ENCODE peak calls at places on chromosomes 16 and 17, in six cellular contexts. One of them, this sample, is unnamed.

GRCh38 chr17:29107933-29108805 is 65.2 kb downstream of the PIPOX start:
- DNase-seq in body of pancreas: peak; percentile 96
- DNase-seq in heart left ventricle: peak; percentile 63
- DNase-seq in HCT116: peak; percentile 22
- DNase-seq in IMR-90: no peak
- DNase-seq in esophagus muscularis mucosa: no peak
- DNase-seq in this sample: no peak

GRCh38 chr17:46139365-46140210 is 53.6 kb downstream of the KANSL1 start:
- DNase-seq in body of pancreas: no peak
- DNase-seq in heart left ventricle: no peak
- DNase-seq in HCT116: no peak
- DNase-seq in IMR-90: no peak
- DNase-seq in esophagus muscularis mucosa: no peak
- DNase-seq in this sample: no peak

GRCh38 chr16:69340095-69340644 is 598 bp downstream of the NIP7 start:
- DNase-seq in body of pancreas: no peak
- DNase-seq in heart left ventricle: no peak
- DNase-seq in HCT116: no peak
- DNase-seq in IMR-90: peak; percentile 24
- DNase-seq in esophagus muscularis mucosa: no peak
- DNase-seq in this sample: no peak

GRCh38 chr16:69033550-69033949 is 71.9 kb upstream of the HAS3 start:
- DNase-seq in body of pancreas: no peak
- DNase-seq in heart left ventricle: peak; percentile 24
- DNase-seq in HCT116: no peak
- DNase-seq in IMR-90: no peak
- DNase-seq in esophagus muscularis mucosa: no peak
- DNase-seq in this sample: no peak

GRCh38 chr17:21015564-21015963 is 27.2 kb downstream of the USP22 start:
- DNase-seq in body of pancreas: peak; percentile 7
- DNase-seq in heart left ventricle: no peak
- DNase-seq in HCT116: no peak
- DNase-seq in IMR-90: no peak
- DNase-seq in esophagus muscularis mucosa: no peak
- DNase-seq in this sample: no peak

GRCh38 chr17:34703533-34703932 is 124.2 kb downstream of the TMEM132E start:
- DNase-seq in body of pancreas: no peak
- DNase-seq in heart left ventricle: peak; percentile 25
- DNase-seq in HCT116: no peak
- DNase-seq in IMR-90: peak; percentile 43
- DNase-seq in esophagus muscularis mucosa: no peak
- DNase-seq in this sample: no peak

GRCh38 chr17:75767881-75768280 is 2.9 kb upstream of the GALK1 start:
- DNase-seq in body of pancreas: no peak
- DNase-seq in heart left ventricle: no peak
- DNase-seq in HCT116: no peak
- DNase-seq in IMR-90: no peak
- DNase-seq in esophagus muscularis mucosa: no peak
- DNase-seq in this sample: peak; percentile 16

GRCh38 chr17:39069114-39069756 is 82.2 kb downstream of the PLXDC1 start:
- DNase-seq in body of pancreas: peak; percentile 40
- DNase-seq in heart left ventricle: no peak
- DNase-seq in HCT116: no peak
- DNase-seq in IMR-90: peak; percentile 54
- DNase-seq in esophagus muscularis mucosa: no peak
- DNase-seq in this sample: no peak

GRCh38 chr17:21170829-21171228 is 43.1 kb downstream of the TMEM11 start:
- DNase-seq in body of pancreas: no peak
- DNase-seq in heart left ventricle: no peak
- DNase-seq in HCT116: no peak
- DNase-seq in IMR-90: no peak
- DNase-seq in esophagus muscularis mucosa: no peak
- DNase-seq in this sample: no peak

GRCh38 chr16:27730703-27731220 is 180.8 kb downstream of the KATNIP start:
- DNase-seq in body of pancreas: no peak
- DNase-seq in heart left ventricle: no peak
- DNase-seq in HCT116: no peak
- DNase-seq in IMR-90: no peak
- DNase-seq in esophagus muscularis mucosa: no peak
- DNase-seq in this sample: no peak

GRCh38 chr17:38428150-38428642 is at the start of gene ARHGAP23:
- DNase-seq in body of pancreas: peak; percentile 69
- DNase-seq in heart left ventricle: peak; percentile 82
- DNase-seq in HCT116: no peak
- DNase-seq in IMR-90: peak; percentile 72
- DNase-seq in esophagus muscularis mucosa: no peak
- DNase-seq in this sample: no peak

GRCh38 chr16:52254753-52255152 is 292.2 kb downstream of the TOX3 start:
- DNase-seq in body of pancreas: no peak
- DNase-seq in heart left ventricle: no peak
- DNase-seq in HCT116: no peak
- DNase-seq in IMR-90: no peak
- DNase-seq in esophagus muscularis mucosa: no peak
- DNase-seq in this sample: no peak
- H3K4me3 ChIP-seq in body of pancreas: no peak overlapping the region
- H3K4me3 ChIP-seq in heart left ventricle: no peak overlapping the region
- H3K4me3 ChIP-seq in HCT116: no peak overlapping the region
- H3K4me3 ChIP-seq in IMR-90: no peak overlapping the region
- H3K4me3 ChIP-seq in esophagus muscularis mucosa: no peak overlapping the region
- H3K4me3 ChIP-seq in this sample: no peak overlapping the region

GRCh38 chr16:66618588-66618987 is 14.1 kb downstream of the CMTM3 start:
- DNase-seq in body of pancreas: no peak
- DNase-seq in heart left ventricle: no peak
- DNase-seq in HCT116: peak; percentile 70
- DNase-seq in IMR-90: peak; percentile 98
- DNase-seq in esophagus muscularis mucosa: no peak
- DNase-seq in this sample: no peak
- H3K27ac ChIP-seq in body of pancreas: no peak overlapping the region
- H3K27ac ChIP-seq in heart left ventricle: no peak overlapping the region
- H3K27ac ChIP-seq in HCT116: peak overlapping the region; percentile 54
- H3K27ac ChIP-seq in IMR-90: peak overlapping the region; percentile 62
- H3K27ac ChIP-seq in esophagus muscularis mucosa: peak overlapping the region; percentile 34
- H3K27ac ChIP-seq in this sample: peak overlapping the region; percentile 68

GRCh38 chr16:70746708-70747424 is 54.1 kb downstream of the VAC14 start:
- DNase-seq in body of pancreas: peak; percentile 89
- DNase-seq in heart left ventricle: peak; percentile 63
- DNase-seq in HCT116: peak; percentile 75
- DNase-seq in IMR-90: peak; percentile 96
- DNase-seq in esophagus muscularis mucosa: peak; percentile 96
- DNase-seq in this sample: no peak
- TF ChIP-seq POLR2A in body of pancreas: no peak
- TF ChIP-seq POLR2A in heart left ventricle: no peak
- TF ChIP-seq POLR2A in HCT116: no peak
- TF ChIP-seq POLR2A in IMR-90: no peak
- TF ChIP-seq POLR2A in esophagus muscularis mucosa: no peak
- TF ChIP-seq POLR2A in this sample: no peak

GRCh38 chr17:78383725-78384471 is 5.4 kb downstream of the PGS1 start:
- DNase-seq in body of pancreas: peak; percentile 60
- DNase-seq in heart left ventricle: peak; percentile 68
- DNase-seq in HCT116: no peak
- DNase-seq in IMR-90: peak; percentile 100
- DNase-seq in esophagus muscularis mucosa: peak; percentile 95
- DNase-seq in this sample: peak; percentile 88
- H3K4me3 ChIP-seq in body of pancreas: no peak overlapping the region
- H3K4me3 ChIP-seq in heart left ventricle: no peak overlapping the region
- H3K4me3 ChIP-seq in HCT116: no peak overlapping the region
- H3K4me3 ChIP-seq in IMR-90: no peak overlapping the region
- H3K4me3 ChIP-seq in esophagus muscularis mucosa: no peak overlapping the region
- H3K4me3 ChIP-seq in this sample: no peak overlapping the region

GRCh38 chr17:31559647-31560501 is 168.4 kb downstream of the RAB11FIP4 start:
- DNase-seq in body of pancreas: peak; percentile 29
- DNase-seq in heart left ventricle: peak; percentile 30
- DNase-seq in HCT116: no peak
- DNase-seq in IMR-90: no peak
- DNase-seq in esophagus muscularis mucosa: no peak
- DNase-seq in this sample: no peak
- H3K27ac ChIP-seq in body of pancreas: peak overlapping the region; percentile 92
- H3K27ac ChIP-seq in heart left ventricle: peak overlapping the region; percentile 92
- H3K27ac ChIP-seq in HCT116: no peak overlapping the region
- H3K27ac ChIP-seq in IMR-90: peak overlapping the region; percentile 87
- H3K27ac ChIP-seq in esophagus muscularis mucosa: peak overlapping the region; percentile 90
- H3K27ac ChIP-seq in this sample: peak overlapping the region; percentile 88

GRCh38 chr16:84572096-84572495 is 45.8 kb downstream of the COTL1 start:
- DNase-seq in body of pancreas: no peak
- DNase-seq in heart left ventricle: no peak
- DNase-seq in HCT116: no peak
- DNase-seq in IMR-90: no peak
- DNase-seq in esophagus muscularis mucosa: no peak
- DNase-seq in this sample: no peak
- TF ChIP-seq POLR2A in body of pancreas: no peak
- TF ChIP-seq POLR2A in heart left ventricle: no peak
- TF ChIP-seq POLR2A in HCT116: no peak
- TF ChIP-seq POLR2A in IMR-90: no peak
- TF ChIP-seq POLR2A in esophagus muscularis mucosa: no peak
- TF ChIP-seq POLR2A in this sample: no peak

GRCh38 chr16:29736764-29737163 is 9.0 kb downstream of the C16orf54 start:
- DNase-seq in body of pancreas: no peak
- DNase-seq in heart left ventricle: no peak
- DNase-seq in HCT116: no peak
- DNase-seq in IMR-90: no peak
- DNase-seq in esophagus muscularis mucosa: no peak
- DNase-seq in this sample: no peak

GRCh38 chr16:29738514-29738913 is 7.3 kb downstream of the C16orf54 start:
- DNase-seq in body of pancreas: no peak
- DNase-seq in heart left ventricle: no peak
- DNase-seq in HCT116: no peak
- DNase-seq in IMR-90: no peak
- DNase-seq in esophagus muscularis mucosa: no peak
- DNase-seq in this sample: no peak

GRCh38 chr16:29734826-29735225 is 11.0 kb downstream of the C16orf54 start:
- DNase-seq in body of pancreas: no peak
- DNase-seq in heart left ventricle: no peak
- DNase-seq in HCT116: no peak
- DNase-seq in IMR-90: peak; percentile 6
- DNase-seq in esophagus muscularis mucosa: no peak
- DNase-seq in this sample: no peak

GRCh38 chr16:29736112-29736511 is 9.7 kb downstream of the C16orf54 start:
- DNase-seq in body of pancreas: no peak
- DNase-seq in heart left ventricle: no peak
- DNase-seq in HCT116: no peak
- DNase-seq in IMR-90: no peak
- DNase-seq in esophagus muscularis mucosa: no peak
- DNase-seq in this sample: no peak

GRCh38 chr16:29737713-29738112 is 8.1 kb downstream of the C16orf54 start:
- DNase-seq in body of pancreas: no peak
- DNase-seq in heart left ventricle: no peak
- DNase-seq in HCT116: no peak
- DNase-seq in IMR-90: no peak
- DNase-seq in esophagus muscularis mucosa: no peak
- DNase-seq in this sample: no peak
- H3K4me3 ChIP-seq in body of pancreas: no peak overlapping the region
- H3K4me3 ChIP-seq in heart left ventricle: no peak overlapping the region
- H3K4me3 ChIP-seq in HCT116: no peak overlapping the region
- H3K4me3 ChIP-seq in IMR-90: no peak overlapping the region
- H3K4me3 ChIP-seq in esophagus muscularis mucosa: no peak overlapping the region
- H3K4me3 ChIP-seq in this sample: no peak overlapping the region

GRCh38 chr17:953767-954166 is 25.8 kb downstream of the NXN start:
- DNase-seq in body of pancreas: no peak
- DNase-seq in heart left ventricle: no peak
- DNase-seq in HCT116: no peak
- DNase-seq in IMR-90: no peak
- DNase-seq in esophagus muscularis mucosa: no peak
- DNase-seq in this sample: no peak

GRCh38 chr17:954431-955164 is 25.0 kb downstream of the NXN start:
- DNase-seq in body of pancreas: no peak
- DNase-seq in heart left ventricle: no peak
- DNase-seq in HCT116: no peak
- DNase-seq in IMR-90: peak; percentile 95
- DNase-seq in esophagus muscularis mucosa: no peak
- DNase-seq in this sample: no peak

GRCh38 chr17:957856-958421 is 21.6 kb downstream of the NXN start:
- DNase-seq in body of pancreas: no peak
- DNase-seq in heart left ventricle: no peak
- DNase-seq in HCT116: no peak
- DNase-seq in IMR-90: no peak
- DNase-seq in esophagus muscularis mucosa: no peak
- DNase-seq in this sample: no peak

GRCh38 chr17:958712-959451 is 20.7 kb downstream of the NXN start:
- DNase-seq in body of pancreas: no peak
- DNase-seq in heart left ventricle: no peak
- DNase-seq in HCT116: no peak
- DNase-seq in IMR-90: no peak
- DNase-seq in esophagus muscularis mucosa: no peak
- DNase-seq in this sample: no peak

GRCh38 chr17:956905-957304 is 22.7 kb downstream of the NXN start:
- DNase-seq in body of pancreas: no peak
- DNase-seq in heart left ventricle: no peak
- DNase-seq in HCT116: no peak
- DNase-seq in IMR-90: no peak
- DNase-seq in esophagus muscularis mucosa: no peak
- DNase-seq in this sample: no peak
- H3K27ac ChIP-seq in body of pancreas: no peak overlapping the region
- H3K27ac ChIP-seq in heart left ventricle: no peak overlapping the region
- H3K27ac ChIP-seq in HCT116: no peak overlapping the region
- H3K27ac ChIP-seq in IMR-90: no peak overlapping the region
- H3K27ac ChIP-seq in esophagus muscularis mucosa: peak overlapping the region; percentile 78
- H3K27ac ChIP-seq in this sample: no peak overlapping the region

DNA sequence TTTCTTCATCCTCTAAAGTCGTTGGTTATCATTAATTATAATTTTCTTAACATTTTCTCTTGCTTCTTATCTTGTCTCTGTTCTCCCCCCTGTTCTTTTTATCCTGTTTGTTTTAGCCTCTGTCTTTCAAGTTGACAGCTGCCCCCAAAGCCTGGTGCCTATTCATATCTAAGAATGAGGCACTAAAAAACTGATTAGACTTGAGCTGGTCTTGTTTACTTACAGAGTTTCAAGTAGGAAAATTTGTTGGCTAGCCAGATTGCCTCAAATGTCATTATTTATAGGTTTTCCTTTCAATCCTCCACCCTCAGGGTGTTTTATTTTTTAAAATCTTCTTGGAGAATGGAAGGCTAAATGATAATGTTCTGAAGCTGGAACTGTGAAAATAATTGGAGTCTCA is 236.0 kb downstream of the UTP18 start:
- DNase-seq in body of pancreas: no peak
- DNase-seq in heart left ventricle: no peak
- DNase-seq in HCT116: no peak
- DNase-seq in IMR-90: no peak
- DNase-seq in esophagus muscularis mucosa: no peak
- DNase-seq in this sample: no peak
- TF ChIP-seq POLR2A in body of pancreas: no peak
- TF ChIP-seq POLR2A in heart left ventricle: no peak
- TF ChIP-seq POLR2A in HCT116: no peak
- TF ChIP-seq POLR2A in IMR-90: no peak
- TF ChIP-seq POLR2A in esophagus muscularis mucosa: no peak
- TF ChIP-seq POLR2A in this sample: no peak

This sample was measured in suprapubic skin.